ENCODE peak calls at places on chromosomes 2 and 18, in five cellular contexts. O is amniotic stem cell, E is glomerular endothelial cell, N is ELR, G is NCI-H1694. H is an unnamed sample.

GRCh38 chr2:162524192-162524591 is 180.3 kb downstream of the GCA start:
- DNase-seq in G (no peak), N (peak; percentile 15), O (no peak), E (no peak), H (no peak)

GRCh38 chr2:86566158-86566827 is 3.0 kb upstream of the CHMP3 start:
- DNase-seq in O (no peak), G (peak; percentile 78), E (no peak), N (no peak), H (no peak)

GRCh38 chr2:197442865-197443264 is 8.0 kb upstream of the SF3B1 start:
- DNase-seq in G (no peak), O (no peak), N (no peak), E (no peak), H (no peak)

GRCh38 chr2:128457716-128458115 is 139.0 kb upstream of the HS6ST1 start:
- DNase-seq in O (no peak), N (no peak), G (no peak), E (no peak), H (no peak)

GRCh38 chr2:17506736-17507616 is 11.3 kb downstream of the RAD51AP2 start:
- DNase-seq in E (no peak), N (peak; percentile 32), G (no peak), O (no peak), H (no peak)

GRCh38 chr2:102306125-102306524 is 5.2 kb upstream of the IL1RL1 start:
- DNase-seq in N (no peak), O (no peak), E (no peak), G (no peak), H (no peak)

GRCh38 chr2:220891405-220891804 is 680.7 kb downstream of the EPHA4 start:
- DNase-seq in E (no peak), N (peak; percentile 73), G (no peak), O (peak; percentile 79), H (peak; percentile 80)

GRCh38 chr2:65576861-65577601 is 144.6 kb upstream of the SPRED2 start:
- DNase-seq in E (peak; percentile 77), N (peak; percentile 98), O (peak; percentile 75), G (no peak), H (peak; percentile 96)

GRCh38 chr2:32135409-32135808 is 30.3 kb upstream of the SLC30A6 start:
- DNase-seq in O (peak; percentile 28), G (peak; percentile 8), N (peak; percentile 90), E (peak; percentile 52), H (peak; percentile 90)

GRCh38 chr2:222993920-222994650 is 57.9 kb upstream of the KCNE4 start:
- DNase-seq in O (peak; percentile 70), N (peak; percentile 47), E (no peak), G (peak; percentile 80), H (no peak)

GRCh38 chr18:49672853-49673252 is 111.0 kb downstream of the LIPG start:
- DNase-seq in O (no peak), G (no peak), N (no peak), E (no peak), H (no peak)

GRCh38 chr2:31429759-31430438 is 15.4 kb upstream of the XDH start:
- DNase-seq in E (no peak), O (no peak), N (peak; percentile 57), G (no peak), H (no peak)

GRCh38 chr18:34661464-34662087 is 48.5 kb upstream of the DTNA start:
- DNase-seq in E (peak; percentile 31), G (peak; percentile 45), O (peak; percentile 2), N (peak; percentile 68), H (peak; percentile 15)

GRCh38 chr2:241546771-241547498 is 11.6 kb upstream of the BOK start:
- DNase-seq in E (peak; percentile 68), G (no peak), O (peak; percentile 37), N (peak; percentile 95), H (peak; percentile 96)

GRCh38 chr2:10285578-10286198 is 17.0 kb upstream of the HPCAL1 start:
- DNase-seq in G (no peak), O (peak; percentile 22), E (no peak), N (peak; percentile 65), H (peak; percentile 84)

GRCh38 chr18:3706279-3707097 is 256.5 kb downstream of the TGIF1 start:
- DNase-seq in E (no peak), O (no peak), N (no peak), G (no peak), H (no peak)

GRCh38 chr2:20539776-20540586 is 93.1 kb downstream of the RHOB start:
- DNase-seq in O (no peak), N (peak; percentile 38), E (no peak), G (no peak), H (no peak)

GRCh38 chr2:238231251-238231793 is 8.5 kb downstream of the HES6 start:
- DNase-seq in N (peak; percentile 24), E (no peak), O (no peak), G (no peak), H (no peak)

GRCh38 chr2:235244497-235245215 is 249.2 kb upstream of the AGAP1 start:
- DNase-seq in O (no peak), N (no peak), E (no peak), G (no peak), H (no peak)

GRCh38 chr2:177784449-177784845 is 288.1 kb downstream of the PDE11A start:
- DNase-seq in E (no peak), N (peak; percentile 4), O (no peak), G (no peak), H (no peak)

GRCh38 chr18:79873449-79874110 is 75.8 kb downstream of the KCNG2 start:
- DNase-seq in E (no peak), G (no peak), O (no peak), N (no peak), H (no peak)

GRCh38 chr18:13470555-13471494 is 252.3 kb downstream of the LDLRAD4 start:
- DNase-seq in O (no peak), G (no peak), N (no peak), E (no peak), H (no peak)

GRCh38 chr2:2229898-2230817 is 100.9 kb downstream of the MYT1L start:
- DNase-seq in G (peak; percentile 81), E (no peak), N (peak; percentile 0), O (no peak), H (no peak)